ENCODE peak calls at places on chromosomes 3 and 15, in seven cellular contexts. R, X, N, U, Z, M and F are unnamed samples.

GRCh38 chr15:29207758-29208108 is 61.9 kb downstream of the NSMCE3 start:
- DNase-seq in R (no peak), X (no peak), N (no peak), U (no peak), Z (no peak), M (no peak), F (no peak)

GRCh38 chr15:73691398-73691797 is 7.2 kb downstream of the CD276 start:
- DNase-seq in R (no peak), X (no peak), N (no peak), U (peak), Z (peak), M (no peak), F (no peak)

GRCh38 chr3:123725652-123726400 is 141.0 kb upstream of the HACD2 start:
- DNase-seq in R (no peak), X (no peak), N (no peak), U (no peak), Z (no peak), M (no peak), F (no peak)

GRCh38 chr3:22713936-22714335 is 489.2 kb upstream of the UBE2E2 start:
- DNase-seq in R (no peak), X (no peak), N (no peak), U (no peak), Z (peak), M (no peak), F (no peak)

GRCh38 chr3:53045784-53046170 is at the start of gene SFMBT1:
- DNase-seq in R (peak), X (no peak), N (peak), U (peak), Z (peak), M (peak), F (peak)

GRCh38 chr3:75042941-75043340 is 428.5 kb upstream of the CNTN3 start:
- DNase-seq in R (no peak), X (no peak), N (no peak), U (no peak), Z (no peak), M (no peak), F (no peak)

GRCh38 chr3:72154391-72155300 is 369.7 kb upstream of the PROK2 start:
- DNase-seq in R (no peak), X (no peak), N (no peak), U (no peak), Z (no peak), M (no peak), F (no peak)

GRCh38 chr3:49006591-49007067 is 562 bp upstream of the WDR6 start:
- DNase-seq in R (peak), X (no peak), N (no peak), U (peak), Z (no peak), M (no peak), F (peak)

GRCh38 chr3:185253645-185254410 is at the start of gene EHHADH:
- DNase-seq in R (peak), X (peak), N (peak), U (peak), Z (peak), M (peak), F (peak)

GRCh38 chr3:45547202-45547701 is 47.3 kb upstream of the LIMD1 start:
- DNase-seq in R (no peak), X (no peak), N (no peak), U (no peak), Z (no peak), M (no peak), F (no peak)

GRCh38 chr15:52247032-52247431 is 48.6 kb downstream of the MYO5C start:
- DNase-seq in R (no peak), X (no peak), N (no peak), U (no peak), Z (peak), M (no peak), F (no peak)

GRCh38 chr3:187131981-187132380 is 7.3 kb downstream of the RPL39L start:
- DNase-seq in R (no peak), X (no peak), N (no peak), U (no peak), Z (no peak), M (no peak), F (no peak)